ENCODE peak calls at places on chromosomes 1 and 21, in four cellular contexts. One of them, this sample, is unnamed.

GRCh38 chr1:41277371-41277994 is 35.4 kb upstream of the SCMH1 start:
- DNase-seq in cardiac muscle cell: no peak
- DNase-seq in ascending aorta: no peak
- DNase-seq in heart right ventricle: no peak
- DNase-seq in this sample: no peak

GRCh38 chr1:24142546-24143431 is at the start of gene IL22RA1:
- DNase-seq in cardiac muscle cell: peak; percentile 25
- DNase-seq in ascending aorta: no peak
- DNase-seq in heart right ventricle: no peak
- DNase-seq in this sample: no peak

GRCh38 chr1:248231117-248231516 is at the start of gene OR2M4:
- DNase-seq in cardiac muscle cell: no peak
- DNase-seq in ascending aorta: no peak
- DNase-seq in heart right ventricle: no peak
- DNase-seq in this sample: no peak

GRCh38 chr1:91564888-91565700 is 64.4 kb downstream of the CDC7 start:
- DNase-seq in cardiac muscle cell: no peak
- DNase-seq in ascending aorta: no peak
- DNase-seq in heart right ventricle: no peak
- DNase-seq in this sample: peak; percentile 70

GRCh38 chr1:167430849-167431242 is 87.5 kb downstream of the CD247 start:
- DNase-seq in cardiac muscle cell: no peak
- DNase-seq in ascending aorta: no peak
- DNase-seq in heart right ventricle: no peak
- DNase-seq in this sample: no peak

GRCh38 chr1:209742409-209743144 is 13.3 kb upstream of the TRAF3IP3 start:
- DNase-seq in cardiac muscle cell: peak; percentile 67
- DNase-seq in ascending aorta: no peak
- DNase-seq in heart right ventricle: no peak
- DNase-seq in this sample: no peak

GRCh38 chr1:12436345-12436658 is 181.7 kb downstream of the DHRS3 start:
- DNase-seq in cardiac muscle cell: no peak
- DNase-seq in ascending aorta: no peak
- DNase-seq in heart right ventricle: no peak
- DNase-seq in this sample: no peak

GRCh38 chr21:16438761-16439160 is 709.0 kb downstream of the USP25 start:
- DNase-seq in cardiac muscle cell: no peak
- DNase-seq in ascending aorta: no peak
- DNase-seq in heart right ventricle: no peak
- DNase-seq in this sample: no peak

GRCh38 chr1:228487336-228488106 is at the start of gene RNF187:
- DNase-seq in cardiac muscle cell: no peak
- DNase-seq in ascending aorta: peak; percentile 91
- DNase-seq in heart right ventricle: peak; percentile 88
- DNase-seq in this sample: peak; percentile 97

GRCh38 chr1:42742617-42743301 is 2.7 kb upstream of the CLDN19 start:
- DNase-seq in cardiac muscle cell: no peak
- DNase-seq in ascending aorta: no peak
- DNase-seq in heart right ventricle: no peak
- DNase-seq in this sample: no peak

GRCh38 chr1:168368131-168368530 is 87.5 kb downstream of the TBX19 start:
- DNase-seq in cardiac muscle cell: no peak
- DNase-seq in ascending aorta: no peak
- DNase-seq in heart right ventricle: no peak
- DNase-seq in this sample: no peak

GRCh38 chr1:102838016-102838415 is 270.3 kb downstream of the COL11A1 start:
- DNase-seq in cardiac muscle cell: no peak
- DNase-seq in ascending aorta: no peak
- DNase-seq in heart right ventricle: no peak
- DNase-seq in this sample: no peak

GRCh38 chr1:203117611-203118575 is 9.6 kb upstream of the ADORA1 start:
- DNase-seq in cardiac muscle cell: peak; percentile 81
- DNase-seq in ascending aorta: peak; percentile 74
- DNase-seq in heart right ventricle: peak; percentile 65
- DNase-seq in this sample: peak; percentile 92

GRCh38 chr1:51237313-51237700 is 1.2 kb downstream of the RNF11 start:
- DNase-seq in cardiac muscle cell: no peak
- DNase-seq in ascending aorta: no peak
- DNase-seq in heart right ventricle: no peak
- DNase-seq in this sample: no peak

GRCh38 chr1:153465728-153466625 is 5.5 kb upstream of the S100A7 start:
- DNase-seq in cardiac muscle cell: peak; percentile 66
- DNase-seq in ascending aorta: peak; percentile 67
- DNase-seq in heart right ventricle: peak; percentile 22
- DNase-seq in this sample: no peak

GRCh38 chr1:24693827-24694379 is 50.8 kb downstream of the SRRM1 start:
- DNase-seq in cardiac muscle cell: no peak
- DNase-seq in ascending aorta: no peak
- DNase-seq in heart right ventricle: no peak
- DNase-seq in this sample: no peak

GRCh38 chr1:96076589-96076988 is 645.0 kb upstream of the PTBP2 start:
- DNase-seq in cardiac muscle cell: no peak
- DNase-seq in ascending aorta: no peak
- DNase-seq in heart right ventricle: no peak
- DNase-seq in this sample: no peak

GRCh38 chr1:62437273-62437945 is 560 bp downstream of the USP1 start:
- DNase-seq in cardiac muscle cell: peak; percentile 25
- DNase-seq in ascending aorta: no peak
- DNase-seq in heart right ventricle: no peak
- DNase-seq in this sample: no peak

DNA sequence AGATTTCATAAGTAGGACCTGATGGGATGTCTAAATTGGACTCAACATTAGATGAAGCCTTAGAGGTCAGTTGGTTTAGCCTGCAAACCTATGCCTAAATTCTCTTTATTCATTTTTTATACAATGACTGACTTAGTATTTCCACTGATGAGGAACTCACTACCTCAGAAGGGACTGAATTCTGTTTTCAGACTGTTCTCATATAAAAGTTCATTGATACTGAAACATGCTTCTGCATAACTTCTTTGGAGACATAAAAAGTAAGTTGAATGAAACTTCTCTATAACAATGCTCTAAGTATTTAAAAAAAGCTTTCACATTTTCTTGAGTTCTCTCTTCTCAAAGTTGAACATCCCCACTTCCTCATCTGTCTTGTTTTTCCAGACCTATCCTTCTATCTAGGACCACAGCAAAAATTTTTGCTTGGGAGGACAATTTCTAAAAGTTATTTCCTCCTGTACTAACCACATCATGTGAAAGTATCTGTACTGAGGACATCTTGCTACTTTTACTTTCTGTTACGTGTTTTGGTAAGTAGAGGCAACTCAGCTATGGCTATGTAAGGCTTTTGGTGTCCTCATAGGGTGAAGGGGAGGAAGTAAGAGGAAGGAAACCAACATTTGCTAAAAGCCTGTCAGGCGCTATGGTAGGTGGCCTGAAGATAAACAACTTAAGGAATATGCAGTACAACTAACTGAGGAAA is 64.1 kb downstream of the USP24 start:
- DNase-seq in cardiac muscle cell: no peak
- DNase-seq in ascending aorta: no peak
- DNase-seq in heart right ventricle: no peak
- DNase-seq in this sample: no peak
- H3K4me1 ChIP-seq in cardiac muscle cell: no peaks in the 10 kb centered on the region
- H3K4me1 ChIP-seq in ascending aorta: no peaks in the 10 kb centered on the region
- H3K4me1 ChIP-seq in heart right ventricle: peaks cover 33% of the 10 kb centered on the region
- H3K4me1 ChIP-seq in this sample: peaks cover 9% of the 10 kb centered on the region

DNA sequence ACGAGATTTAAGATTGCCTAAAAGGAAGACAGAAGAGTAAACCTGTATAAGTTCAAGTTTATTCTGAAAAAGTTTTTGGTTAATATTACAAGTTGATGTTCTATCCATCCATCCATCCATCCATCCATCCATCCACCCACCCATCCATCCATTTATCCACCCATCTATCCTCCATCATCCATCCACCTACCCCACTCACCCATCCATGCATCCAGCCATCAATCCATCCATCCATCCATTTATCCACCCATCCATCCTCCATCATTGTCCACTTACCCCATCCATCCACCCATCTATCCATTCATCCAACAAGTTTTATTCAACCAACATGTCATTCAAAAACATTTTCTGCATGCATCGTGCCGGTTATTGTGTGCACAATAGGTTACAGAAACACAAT is 89.3 kb downstream of the ZBTB18 start:
- DNase-seq in cardiac muscle cell: no peak
- DNase-seq in ascending aorta: no peak
- DNase-seq in heart right ventricle: no peak
- DNase-seq in this sample: no peak
- H3K27me3 ChIP-seq in cardiac muscle cell: no peaks in the 10 kb centered on the region
- H3K27me3 ChIP-seq in ascending aorta: no peaks in the 10 kb centered on the region
- H3K27me3 ChIP-seq in heart right ventricle: no peaks in the 10 kb centered on the region
- H3K27me3 ChIP-seq in this sample: no peaks in the 10 kb centered on the region

GRCh38 chr1:53328490-53329182 is 766 bp upstream of the LRP8 start:
- DNase-seq in cardiac muscle cell: no peak
- DNase-seq in ascending aorta: no peak
- DNase-seq in heart right ventricle: no peak
- DNase-seq in this sample: no peak
- TF ChIP-seq CTCF in cardiac muscle cell: no peak
- TF ChIP-seq CTCF in ascending aorta: no peak
- TF ChIP-seq CTCF in heart right ventricle: no peak
- TF ChIP-seq CTCF in this sample: no peak

GRCh38 chr1:164619006-164619784 is 60.2 kb downstream of the PBX1 start:
- DNase-seq in cardiac muscle cell: no peak
- DNase-seq in ascending aorta: no peak
- DNase-seq in heart right ventricle: no peak
- DNase-seq in this sample: no peak

GRCh38 chr1:164624393-164624792 is 65.4 kb downstream of the PBX1 start:
- DNase-seq in cardiac muscle cell: no peak
- DNase-seq in ascending aorta: no peak
- DNase-seq in heart right ventricle: no peak
- DNase-seq in this sample: no peak

GRCh38 chr1:164625004-164625617 is 66.1 kb downstream of the PBX1 start:
- DNase-seq in cardiac muscle cell: no peak
- DNase-seq in ascending aorta: no peak
- DNase-seq in heart right ventricle: no peak
- DNase-seq in this sample: no peak

GRCh38 chr1:164623805-164624204 is 64.8 kb downstream of the PBX1 start:
- DNase-seq in cardiac muscle cell: no peak
- DNase-seq in ascending aorta: no peak
- DNase-seq in heart right ventricle: no peak
- DNase-seq in this sample: no peak

DNA sequence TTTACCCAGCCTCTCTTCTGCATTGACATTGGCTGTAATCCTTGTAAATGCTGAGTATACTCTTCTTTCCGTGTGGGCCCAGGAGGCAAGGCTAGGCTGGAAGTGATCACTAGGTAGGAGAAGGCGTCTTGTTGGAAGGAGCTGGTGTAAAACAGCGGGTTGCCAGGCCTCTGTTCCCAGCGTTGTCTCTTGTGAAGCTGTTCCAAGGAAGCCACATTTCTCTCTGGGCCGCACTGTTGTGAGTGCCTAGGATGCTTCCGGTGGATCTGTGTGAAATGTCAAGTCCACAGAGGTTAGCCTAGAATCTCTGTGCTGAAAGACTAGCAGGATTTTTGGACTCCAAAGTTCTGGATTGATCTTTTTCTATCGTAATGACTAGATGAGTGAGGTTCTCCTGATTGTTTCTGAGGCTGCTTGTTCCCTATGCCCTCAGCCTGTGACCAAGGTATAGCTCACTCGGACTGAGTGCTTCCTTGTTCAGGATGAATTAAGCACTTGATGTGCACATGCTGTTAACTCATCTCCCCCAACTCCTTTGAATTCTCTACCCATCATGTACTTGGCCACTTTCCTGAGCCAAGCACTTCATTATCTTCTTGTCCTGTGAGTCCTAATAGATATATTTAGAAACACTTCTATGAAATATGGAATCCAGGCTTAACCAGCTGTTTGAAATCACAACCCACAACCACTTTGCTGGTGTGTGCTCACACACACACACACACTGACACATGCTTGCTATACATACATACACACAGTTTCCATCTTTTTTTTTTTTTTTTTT is 63.3 kb downstream of the PBX1 start:
- DNase-seq in cardiac muscle cell: peak; percentile 36
- DNase-seq in ascending aorta: no peak
- DNase-seq in heart right ventricle: peak; percentile 42
- DNase-seq in this sample: no peak
- H3K4me1 ChIP-seq in cardiac muscle cell: peaks cover 50% of the 10 kb centered on the region
- H3K4me1 ChIP-seq in ascending aorta: peaks cover 13% of the 10 kb centered on the region
- H3K4me1 ChIP-seq in heart right ventricle: peaks cover 24% of the 10 kb centered on the region
- H3K4me1 ChIP-seq in this sample: peaks cover 91% of the 10 kb centered on the region

DNA sequence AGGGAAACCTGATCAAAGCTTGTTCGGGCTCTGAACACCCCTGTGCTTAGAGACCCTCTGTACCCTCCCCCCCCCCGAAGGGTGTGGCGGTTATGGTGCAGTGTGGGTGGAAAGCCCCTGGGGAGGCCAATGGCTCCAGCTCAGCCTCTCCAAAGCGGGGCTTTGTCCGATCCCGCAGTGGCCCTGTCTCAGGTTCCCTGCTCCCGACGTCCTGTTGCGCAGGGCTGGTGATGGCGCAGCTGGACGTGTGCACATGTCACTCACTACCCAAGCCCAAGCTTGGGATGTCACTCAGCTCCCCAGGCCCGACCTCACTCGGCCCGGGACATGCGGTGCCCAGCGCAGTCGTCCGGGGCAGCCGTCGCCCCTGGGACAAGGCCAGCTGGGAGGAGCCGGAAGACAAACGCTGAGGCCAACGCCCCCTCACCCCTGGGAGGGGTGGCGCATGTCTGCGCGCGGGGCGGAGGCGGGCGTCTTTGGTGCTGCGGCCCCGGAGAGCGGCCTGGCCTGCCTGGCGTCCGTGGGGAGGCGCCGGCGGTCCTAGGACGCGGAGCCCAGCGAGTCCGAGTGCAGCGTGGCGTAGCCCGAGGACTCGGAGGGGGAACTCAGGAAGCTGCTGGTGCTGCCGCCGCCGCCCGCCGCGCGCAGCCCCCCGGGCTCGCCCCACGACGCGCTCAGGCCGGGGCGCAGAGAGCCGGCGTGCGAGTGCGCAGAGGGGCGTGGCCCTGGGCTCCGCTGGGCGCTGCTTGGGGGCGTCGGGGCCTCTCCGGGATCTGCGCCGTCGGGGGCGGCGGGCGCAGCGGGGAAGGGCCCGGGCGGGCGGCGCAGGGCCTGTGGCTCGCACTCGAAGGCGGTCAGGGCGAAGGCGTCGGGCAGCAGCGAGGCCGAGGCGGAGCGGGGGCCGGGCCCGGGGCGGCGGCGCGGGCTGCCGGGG is 5.1 kb downstream of the HES3 start:
- DNase-seq in cardiac muscle cell: peak; percentile 42
- DNase-seq in ascending aorta: no peak
- DNase-seq in heart right ventricle: no peak
- DNase-seq in this sample: no peak
- H3K27me3 ChIP-seq in cardiac muscle cell: peaks cover 91% of the 10 kb centered on the region
- H3K27me3 ChIP-seq in ascending aorta: peaks cover 24% of the 10 kb centered on the region
- H3K27me3 ChIP-seq in heart right ventricle: peaks cover 80% of the 10 kb centered on the region
- H3K27me3 ChIP-seq in this sample: peaks cover 99% of the 10 kb centered on the region

DNA sequence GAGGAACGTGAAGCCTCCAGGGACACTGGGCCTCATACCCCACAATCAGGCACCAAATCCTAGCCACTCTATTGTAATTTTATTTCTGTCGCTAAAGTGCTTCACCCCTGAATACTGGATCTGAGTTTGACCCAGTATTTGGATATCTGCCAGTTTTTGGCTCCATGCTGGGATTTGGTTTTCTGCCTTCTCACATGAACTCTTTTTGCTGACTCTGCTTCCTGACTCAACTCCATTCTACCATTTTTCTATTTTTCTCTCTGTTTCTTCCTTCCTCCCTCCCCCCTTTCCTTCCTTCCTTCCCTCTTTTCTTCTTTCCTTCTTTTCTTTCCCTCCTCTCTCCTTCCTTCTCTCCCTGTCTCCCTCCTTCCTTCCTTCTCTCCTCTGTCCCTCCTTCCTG is 151.3 kb upstream of the GJB5 start:
- DNase-seq in cardiac muscle cell: no peak
- DNase-seq in ascending aorta: no peak
- DNase-seq in heart right ventricle: no peak
- DNase-seq in this sample: no peak
- TF ChIP-seq CTCF in cardiac muscle cell: no peak
- TF ChIP-seq CTCF in ascending aorta: no peak
- TF ChIP-seq CTCF in heart right ventricle: no peak
- TF ChIP-seq CTCF in this sample: no peak

GRCh38 chr1:199774433-199775089 is 252.9 kb upstream of the NR5A2 start:
- DNase-seq in cardiac muscle cell: no peak
- DNase-seq in ascending aorta: no peak
- DNase-seq in heart right ventricle: no peak
- DNase-seq in this sample: no peak
- H3K4me1 ChIP-seq in cardiac muscle cell: no peaks in the 10 kb centered on the region
- H3K4me1 ChIP-seq in ascending aorta: no peaks in the 10 kb centered on the region
- H3K4me1 ChIP-seq in heart right ventricle: no peaks in the 10 kb centered on the region
- H3K4me1 ChIP-seq in this sample: no peaks in the 10 kb centered on the region

This sample was measured in esophagus muscularis mucosa.